ENCODE peak calls at places on chromosomes 13 and 19, in nine cellular contexts. Y, L, W, T, I, G, R, P and D are unnamed samples.

GRCh38 chr19:31154021-31154420 is 195.2 kb downstream of the TSHZ3 start:
- DNase-seq in Y (no peak), L (no peak), W (no peak), T (no peak), I (peak; percentile 15), G (no peak), R (no peak), P (no peak), D (no peak)

GRCh38 chr19:13825489-13826475 is 30.5 kb downstream of the ZSWIM4 start:
- DNase-seq in Y (no peak), L (no peak), W (no peak), T (no peak), I (no peak), G (no peak), R (no peak), P (no peak), D (no peak)

GRCh38 chr13:97231118-97231831 is 9.1 kb downstream of the MBNL2 start:
- DNase-seq in Y (no peak), L (no peak), W (no peak), T (no peak), I (no peak), G (no peak), R (no peak), P (no peak), D (no peak)

GRCh38 chr13:59666504-59666903 is 497.2 kb downstream of the DIAPH3 start:
- DNase-seq in Y (no peak), L (no peak), W (no peak), T (no peak), I (no peak), G (no peak), R (no peak), P (no peak), D (no peak)

GRCh38 chr19:47479701-47480503 is 4.1 kb downstream of the KPTN start:
- DNase-seq in Y (no peak), L (no peak), W (no peak), T (no peak), I (peak; percentile 32), G (no peak), R (no peak), P (no peak), D (no peak)

GRCh38 chr13:112777637-112778406 is 88.0 kb downstream of the ATP11A start:
- DNase-seq in Y (no peak), L (no peak), W (no peak), T (no peak), I (no peak), G (no peak), R (no peak), P (no peak), D (no peak)

GRCh38 chr13:111448504-111448903 is 128.1 kb downstream of the TEX29 start:
- DNase-seq in Y (no peak), L (no peak), W (no peak), T (no peak), I (no peak), G (no peak), R (no peak), P (no peak), D (no peak)

GRCh38 chr13:33918199-33918932 is 100.4 kb downstream of the RFC3 start:
- DNase-seq in Y (no peak), L (no peak), W (no peak), T (no peak), I (peak; percentile 94), G (no peak), R (no peak), P (no peak), D (no peak)